ENCODE peak calls at places on chromosomes 3 and 15, in five cellular contexts. One of them, this sample, is unnamed.

GRCh38 chr3:35524851-35525250 is 114.5 kb upstream of the ARPP21 start:
- DNase-seq in psoas muscle: no peak
- DNase-seq in activated B cell treated with CpG ODN at 0.5 μM for 24 hours: no peak
- DNase-seq in cardiac muscle cell: no peak
- DNase-seq in fibroblast of lung: no peak
- DNase-seq in this sample: no peak

GRCh38 chr15:100528833-100529428 is at the start of gene CERS3:
- DNase-seq in activated B cell treated with CpG ODN at 0.5 μM for 24 hours: no peak
- DNase-seq in psoas muscle: no peak
- DNase-seq in cardiac muscle cell: no peak
- DNase-seq in fibroblast of lung: no peak
- DNase-seq in this sample: no peak

GRCh38 chr3:49295489-49296058 is 18.5 kb upstream of the C3orf62 start:
- DNase-seq in cardiac muscle cell: peak
- DNase-seq in psoas muscle: no peak
- DNase-seq in fibroblast of lung: peak
- DNase-seq in activated B cell treated with CpG ODN at 0.5 μM for 24 hours: no peak
- DNase-seq in this sample: no peak

GRCh38 chr15:68580883-68581155 is 2.0 kb downstream of the CORO2B start:
- DNase-seq in fibroblast of lung: no peak
- DNase-seq in cardiac muscle cell: no peak
- DNase-seq in activated B cell treated with CpG ODN at 0.5 μM for 24 hours: no peak
- DNase-seq in psoas muscle: no peak
- DNase-seq in this sample: no peak

GRCh38 chr3:30354972-30355371 is 251.4 kb upstream of the TGFBR2 start:
- DNase-seq in cardiac muscle cell: no peak
- DNase-seq in psoas muscle: no peak
- DNase-seq in activated B cell treated with CpG ODN at 0.5 μM for 24 hours: no peak
- DNase-seq in fibroblast of lung: no peak
- DNase-seq in this sample: no peak

GRCh38 chr3:2595486-2595885 is 496.8 kb downstream of the CNTN4 start:
- DNase-seq in cardiac muscle cell: peak
- DNase-seq in psoas muscle: no peak
- DNase-seq in fibroblast of lung: no peak
- DNase-seq in activated B cell treated with CpG ODN at 0.5 μM for 24 hours: no peak
- DNase-seq in this sample: no peak

GRCh38 chr3:128487813-128488635 is 5.0 kb downstream of the GATA2 start:
- DNase-seq in activated B cell treated with CpG ODN at 0.5 μM for 24 hours: peak
- DNase-seq in fibroblast of lung: peak
- DNase-seq in cardiac muscle cell: peak
- DNase-seq in psoas muscle: peak
- DNase-seq in this sample: no peak

GRCh38 chr15:33693166-33693830 is 275.0 kb upstream of the CHRM5 start:
- DNase-seq in activated B cell treated with CpG ODN at 0.5 μM for 24 hours: no peak
- DNase-seq in fibroblast of lung: no peak
- DNase-seq in cardiac muscle cell: no peak
- DNase-seq in psoas muscle: no peak
- DNase-seq in this sample: no peak

GRCh38 chr15:23566070-23567050 is 886 bp downstream of the MKRN3 start:
- DNase-seq in activated B cell treated with CpG ODN at 0.5 μM for 24 hours: no peak
- DNase-seq in cardiac muscle cell: no peak
- DNase-seq in fibroblast of lung: peak
- DNase-seq in psoas muscle: peak
- DNase-seq in this sample: peak

GRCh38 chr15:41256103-41256502 is 25.0 kb downstream of the CHP1 start:
- DNase-seq in cardiac muscle cell: no peak
- DNase-seq in fibroblast of lung: no peak
- DNase-seq in psoas muscle: no peak
- DNase-seq in activated B cell treated with CpG ODN at 0.5 μM for 24 hours: no peak
- DNase-seq in this sample: no peak

GRCh38 chr15:62362608-62363007 is 197.5 kb upstream of the C2CD4B start:
- DNase-seq in activated B cell treated with CpG ODN at 0.5 μM for 24 hours: no peak
- DNase-seq in psoas muscle: no peak
- DNase-seq in cardiac muscle cell: no peak
- DNase-seq in fibroblast of lung: peak
- DNase-seq in this sample: no peak

GRCh38 chr3:42700366-42701288 is 2.0 kb downstream of the HHATL start:
- DNase-seq in activated B cell treated with CpG ODN at 0.5 μM for 24 hours: no peak
- DNase-seq in fibroblast of lung: no peak
- DNase-seq in psoas muscle: peak
- DNase-seq in cardiac muscle cell: no peak
- DNase-seq in this sample: no peak

GRCh38 chr15:87268675-87269074 is 987.9 kb downstream of the NTRK3 start:
- DNase-seq in fibroblast of lung: peak
- DNase-seq in cardiac muscle cell: no peak
- DNase-seq in activated B cell treated with CpG ODN at 0.5 μM for 24 hours: no peak
- DNase-seq in psoas muscle: no peak
- DNase-seq in this sample: no peak

GRCh38 chr3:128275316-128276150 is 122.3 kb downstream of the EEFSEC start:
- DNase-seq in fibroblast of lung: peak
- DNase-seq in psoas muscle: no peak
- DNase-seq in cardiac muscle cell: no peak
- DNase-seq in activated B cell treated with CpG ODN at 0.5 μM for 24 hours: no peak
- DNase-seq in this sample: no peak

GRCh38 chr3:4985330-4986174 is 6.3 kb downstream of the BHLHE40 start:
- DNase-seq in psoas muscle: no peak
- DNase-seq in fibroblast of lung: peak
- DNase-seq in activated B cell treated with CpG ODN at 0.5 μM for 24 hours: no peak
- DNase-seq in cardiac muscle cell: no peak
- DNase-seq in this sample: no peak

GRCh38 chr3:88677311-88677710 is 430.1 kb upstream of the EPHA3 start:
- DNase-seq in psoas muscle: no peak
- DNase-seq in fibroblast of lung: no peak
- DNase-seq in activated B cell treated with CpG ODN at 0.5 μM for 24 hours: no peak
- DNase-seq in cardiac muscle cell: no peak
- DNase-seq in this sample: no peak

GRCh38 chr3:20096135-20096685 is 56.0 kb downstream of the KAT2B start:
- DNase-seq in cardiac muscle cell: no peak
- DNase-seq in psoas muscle: no peak
- DNase-seq in activated B cell treated with CpG ODN at 0.5 μM for 24 hours: no peak
- DNase-seq in fibroblast of lung: no peak
- DNase-seq in this sample: no peak

GRCh38 chr3:189340680-189341460 is 169.1 kb downstream of the TPRG1 start:
- DNase-seq in psoas muscle: no peak
- DNase-seq in fibroblast of lung: no peak
- DNase-seq in activated B cell treated with CpG ODN at 0.5 μM for 24 hours: no peak
- DNase-seq in cardiac muscle cell: no peak
- DNase-seq in this sample: no peak

GRCh38 chr3:150232992-150233451 is 175.1 kb upstream of the TSC22D2 start:
- DNase-seq in psoas muscle: no peak
- DNase-seq in cardiac muscle cell: peak
- DNase-seq in activated B cell treated with CpG ODN at 0.5 μM for 24 hours: no peak
- DNase-seq in fibroblast of lung: peak
- DNase-seq in this sample: no peak

GRCh38 chr3:182812123-182812522 is 18.8 kb downstream of the ATP11B start:
- DNase-seq in psoas muscle: no peak
- DNase-seq in fibroblast of lung: no peak
- DNase-seq in cardiac muscle cell: no peak
- DNase-seq in activated B cell treated with CpG ODN at 0.5 μM for 24 hours: no peak
- DNase-seq in this sample: no peak

GRCh38 chr3:74129056-74129455 is 485.4 kb downstream of the CNTN3 start:
- DNase-seq in fibroblast of lung: no peak
- DNase-seq in cardiac muscle cell: no peak
- DNase-seq in activated B cell treated with CpG ODN at 0.5 μM for 24 hours: no peak
- DNase-seq in psoas muscle: no peak
- DNase-seq in this sample: no peak

GRCh38 chr3:46427929-46428833 is 21.1 kb downstream of the CCRL2 start:
- DNase-seq in psoas muscle: no peak
- DNase-seq in cardiac muscle cell: peak
- DNase-seq in activated B cell treated with CpG ODN at 0.5 μM for 24 hours: no peak
- DNase-seq in fibroblast of lung: no peak
- DNase-seq in this sample: no peak

GRCh38 chr3:110995461-110996226 is 76.0 kb upstream of the NECTIN3 start:
- DNase-seq in activated B cell treated with CpG ODN at 0.5 μM for 24 hours: no peak
- DNase-seq in psoas muscle: no peak
- DNase-seq in fibroblast of lung: peak
- DNase-seq in cardiac muscle cell: no peak
- DNase-seq in this sample: no peak

GRCh38 chr15:34056921-34057320 is 17.9 kb upstream of the AVEN start:
- DNase-seq in activated B cell treated with CpG ODN at 0.5 μM for 24 hours: no peak
- DNase-seq in cardiac muscle cell: no peak
- DNase-seq in fibroblast of lung: peak
- DNase-seq in psoas muscle: no peak
- DNase-seq in this sample: no peak

GRCh38 chr15:101188517-101189340 is 63.1 kb downstream of the CHSY1 start:
- DNase-seq in fibroblast of lung: peak
- DNase-seq in psoas muscle: no peak
- DNase-seq in activated B cell treated with CpG ODN at 0.5 μM for 24 hours: no peak
- DNase-seq in cardiac muscle cell: no peak
- DNase-seq in this sample: no peak

GRCh38 chr3:188350956-188351355 is 197.0 kb downstream of the LPP start:
- DNase-seq in cardiac muscle cell: no peak
- DNase-seq in psoas muscle: no peak
- DNase-seq in fibroblast of lung: no peak
- DNase-seq in activated B cell treated with CpG ODN at 0.5 μM for 24 hours: no peak
- DNase-seq in this sample: no peak

GRCh38 chr3:184783309-184783708 is 28.7 kb upstream of the VPS8 start:
- DNase-seq in cardiac muscle cell: no peak
- DNase-seq in activated B cell treated with CpG ODN at 0.5 μM for 24 hours: no peak
- DNase-seq in fibroblast of lung: no peak
- DNase-seq in psoas muscle: peak
- DNase-seq in this sample: no peak

GRCh38 chr15:85580914-85581313 is 200.5 kb downstream of the AKAP13 start:
- DNase-seq in activated B cell treated with CpG ODN at 0.5 μM for 24 hours: no peak
- DNase-seq in fibroblast of lung: no peak
- DNase-seq in psoas muscle: no peak
- DNase-seq in cardiac muscle cell: no peak
- DNase-seq in this sample: peak

GRCh38 chr15:48671381-48672022 is 26.0 kb upstream of the FBN1 start:
- DNase-seq in cardiac muscle cell: no peak
- DNase-seq in activated B cell treated with CpG ODN at 0.5 μM for 24 hours: no peak
- DNase-seq in psoas muscle: peak
- DNase-seq in fibroblast of lung: peak
- DNase-seq in this sample: no peak

GRCh38 chr15:36332301-36332700 is 247.1 kb upstream of the CDIN1 start:
- DNase-seq in fibroblast of lung: peak
- DNase-seq in activated B cell treated with CpG ODN at 0.5 μM for 24 hours: no peak
- DNase-seq in cardiac muscle cell: no peak
- DNase-seq in psoas muscle: no peak
- DNase-seq in this sample: no peak

GRCh38 chr3:37173806-37174205 is 576 bp downstream of the LRRFIP2 start:
- DNase-seq in psoas muscle: no peak
- DNase-seq in activated B cell treated with CpG ODN at 0.5 μM for 24 hours: no peak
- DNase-seq in fibroblast of lung: no peak
- DNase-seq in cardiac muscle cell: no peak
- DNase-seq in this sample: no peak

GRCh38 chr3:41318520-41318919 is 119.2 kb downstream of the CTNNB1 start:
- DNase-seq in activated B cell treated with CpG ODN at 0.5 μM for 24 hours: no peak
- DNase-seq in cardiac muscle cell: no peak
- DNase-seq in psoas muscle: no peak
- DNase-seq in fibroblast of lung: peak
- DNase-seq in this sample: no peak

GRCh38 chr15:92018535-92019239 is 165.2 kb downstream of the SLCO3A1 start:
- DNase-seq in psoas muscle: no peak
- DNase-seq in cardiac muscle cell: no peak
- DNase-seq in fibroblast of lung: no peak
- DNase-seq in activated B cell treated with CpG ODN at 0.5 μM for 24 hours: no peak
- DNase-seq in this sample: no peak

GRCh38 chr3:146153429-146153828 is 7.6 kb downstream of the PLOD2 start:
- DNase-seq in psoas muscle: no peak
- DNase-seq in activated B cell treated with CpG ODN at 0.5 μM for 24 hours: no peak
- DNase-seq in cardiac muscle cell: no peak
- DNase-seq in fibroblast of lung: no peak
- DNase-seq in this sample: no peak

GRCh38 chr15:49718234-49718633 is 97.4 kb downstream of the DTWD1 start:
- DNase-seq in fibroblast of lung: no peak
- DNase-seq in activated B cell treated with CpG ODN at 0.5 μM for 24 hours: no peak
- DNase-seq in psoas muscle: no peak
- DNase-seq in cardiac muscle cell: no peak
- DNase-seq in this sample: no peak

GRCh38 chr3:169085827-169086226 is 577.7 kb downstream of the MECOM start:
- DNase-seq in fibroblast of lung: peak
- DNase-seq in psoas muscle: no peak
- DNase-seq in activated B cell treated with CpG ODN at 0.5 μM for 24 hours: no peak
- DNase-seq in cardiac muscle cell: no peak
- DNase-seq in this sample: no peak

DNA sequence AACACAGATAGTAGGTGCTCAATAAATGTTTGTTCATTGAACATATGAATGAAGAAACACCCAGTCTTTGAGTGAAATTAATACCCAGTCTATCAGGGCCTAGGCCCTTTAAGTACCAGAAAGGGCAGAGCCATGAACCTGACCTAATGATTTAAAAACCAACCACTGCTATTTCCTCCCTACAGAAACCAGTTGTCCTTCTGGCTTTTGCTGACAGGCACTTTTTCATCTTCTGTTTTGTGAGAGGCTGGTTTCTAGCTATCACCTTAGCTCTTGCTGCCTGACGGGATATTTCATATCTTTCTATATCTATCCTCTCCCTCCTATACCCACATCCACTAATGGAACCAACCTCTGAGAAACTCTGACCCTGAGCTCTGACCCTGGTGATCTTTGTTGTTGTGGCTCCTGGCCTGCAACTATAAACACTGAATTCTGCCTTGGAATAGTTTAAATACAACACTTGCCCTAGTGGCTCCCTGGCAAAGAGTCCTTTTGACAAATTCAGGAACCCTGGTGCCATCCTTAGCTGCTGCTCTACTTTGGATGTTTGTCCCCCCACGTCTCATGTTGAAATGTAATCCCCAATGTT is 4.1 kb upstream of the AHSG start:
- DNase-seq in activated B cell treated with CpG ODN at 0.5 μM for 24 hours: no peak
- DNase-seq in psoas muscle: no peak
- DNase-seq in cardiac muscle cell: no peak
- DNase-seq in fibroblast of lung: no peak
- DNase-seq in this sample: no peak
- TF ChIP-seq CTCF in activated B cell treated with CpG ODN at 0.5 μM for 24 hours: no peak
- TF ChIP-seq CTCF in psoas muscle: no peak
- TF ChIP-seq CTCF in cardiac muscle cell: no peak
- TF ChIP-seq CTCF in fibroblast of lung: no peak
- TF ChIP-seq CTCF in this sample: no peak

DNA sequence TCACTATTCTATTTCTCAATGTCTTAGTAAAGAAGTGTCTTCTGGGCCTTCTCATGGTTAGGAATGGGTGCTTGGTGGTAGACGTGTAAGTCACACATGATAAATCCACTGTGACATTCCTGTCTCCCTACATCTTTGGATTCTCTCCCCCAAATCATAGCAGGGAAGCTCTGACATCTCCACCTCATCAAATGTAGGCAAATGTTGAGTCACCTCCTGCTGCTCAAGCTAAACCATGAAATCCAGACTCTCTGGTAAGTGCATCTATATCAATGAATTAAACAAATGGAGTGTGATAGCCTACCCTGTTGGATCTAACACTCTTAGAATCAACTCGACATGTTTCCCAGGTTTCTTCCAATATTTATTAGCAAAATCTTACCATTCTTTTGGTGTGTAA is 42.8 kb upstream of the RPL35A start:
- DNase-seq in fibroblast of lung: no peak
- DNase-seq in psoas muscle: no peak
- DNase-seq in activated B cell treated with CpG ODN at 0.5 μM for 24 hours: no peak
- DNase-seq in cardiac muscle cell: no peak
- DNase-seq in this sample: no peak
- TF ChIP-seq CTCF in fibroblast of lung: no peak
- TF ChIP-seq CTCF in psoas muscle: no peak
- TF ChIP-seq CTCF in activated B cell treated with CpG ODN at 0.5 μM for 24 hours: no peak
- TF ChIP-seq CTCF in cardiac muscle cell: no peak
- TF ChIP-seq CTCF in this sample: no peak

GRCh38 chr3:15460891-15461524 is 33.6 kb downstream of the EAF1 start:
- DNase-seq in cardiac muscle cell: no peak
- DNase-seq in psoas muscle: no peak
- DNase-seq in fibroblast of lung: no peak
- DNase-seq in activated B cell treated with CpG ODN at 0.5 μM for 24 hours: no peak
- DNase-seq in this sample: no peak
- TF ChIP-seq CTCF in cardiac muscle cell: no peak
- TF ChIP-seq CTCF in psoas muscle: no peak
- TF ChIP-seq CTCF in fibroblast of lung: no peak
- TF ChIP-seq CTCF in activated B cell treated with CpG ODN at 0.5 μM for 24 hours: no peak
- TF ChIP-seq CTCF in this sample: no peak

GRCh38 chr15:83734487-83734886 is 80.6 kb downstream of the ADAMTSL3 start:
- DNase-seq in psoas muscle: no peak
- DNase-seq in fibroblast of lung: no peak
- DNase-seq in cardiac muscle cell: peak
- DNase-seq in activated B cell treated with CpG ODN at 0.5 μM for 24 hours: no peak
- DNase-seq in this sample: no peak
- TF ChIP-seq CTCF in psoas muscle: no peak
- TF ChIP-seq CTCF in fibroblast of lung: peak
- TF ChIP-seq CTCF in cardiac muscle cell: peak
- TF ChIP-seq CTCF in activated B cell treated with CpG ODN at 0.5 μM for 24 hours: no peak
- TF ChIP-seq CTCF in this sample: no peak